ENCODE peak calls at places on chromosomes 3 and 15, in seven cellular contexts. P is psoas muscle; V is left ventricle myocardium inferior; E is testis; U is CD8-positive, alpha-beta T cell; D is osteocyte; C is dorsolateral prefrontal cortex. A is an unnamed sample.

GRCh38 chr3:27900316-27900715 is 178.2 kb upstream of the EOMES start:
- DNase-seq in C (no peak), E (no peak), D (no peak), U (peak; percentile 9), P (no peak), V (no peak), A (no peak)

GRCh38 chr3:184694266-184694665 is 17.6 kb downstream of the MAGEF1 start:
- DNase-seq in U (no peak), D (no peak), E (no peak), P (no peak), C (no peak), V (no peak), A (no peak)

GRCh38 chr15:98257290-98257689 is 296.8 kb downstream of the ARRDC4 start:
- DNase-seq in U (no peak), E (no peak), D (no peak), C (no peak), P (no peak), V (no peak), A (no peak)

GRCh38 chr15:66578286-66578875 is 12.6 kb upstream of the LCTL start:
- DNase-seq in E (no peak), U (no peak), V (no peak), D (no peak), C (no peak), P (peak; percentile 13), A (no peak)

GRCh38 chr3:87006844-87007439 is 16.0 kb upstream of the VGLL3 start:
- DNase-seq in U (no peak), P (no peak), C (no peak), E (no peak), D (no peak), V (no peak), A (no peak)

GRCh38 chr15:89813381-89814111 is 1.1 kb downstream of the ANPEP start:
- DNase-seq in D (no peak), E (no peak), C (no peak), P (peak; percentile 31), U (no peak), V (no peak), A (no peak)

GRCh38 chr3:149969110-149969944 is 1.4 kb downstream of the PFN2 start:
- DNase-seq in C (peak; percentile 39), P (peak; percentile 75), E (peak; percentile 79), V (peak; percentile 25), D (no peak), U (no peak), A (peak; percentile 52)

GRCh38 chr3:151003024-151003771 is 30.7 kb upstream of the CLRN1 start:
- DNase-seq in D (no peak), U (no peak), P (no peak), C (no peak), V (no peak), E (no peak), A (no peak)

GRCh38 chr3:189664311-189664710 is 33.1 kb downstream of the TP63 start:
- DNase-seq in U (no peak), D (no peak), E (no peak), C (no peak), P (no peak), V (no peak), A (no peak)

GRCh38 chr3:117600112-117600511 is 890.5 kb downstream of the TUSC7 start:
- DNase-seq in C (no peak), D (no peak), U (no peak), V (no peak), E (no peak), P (no peak), A (no peak)

GRCh38 chr3:120114981-120115380 is 20.7 kb upstream of the GSK3B start:
- DNase-seq in C (no peak), P (no peak), E (no peak), U (no peak), V (no peak), D (no peak), A (no peak)

GRCh38 chr3:101065962-101066361 is 72.7 kb upstream of the ABI3BP start:
- DNase-seq in V (no peak), P (no peak), C (no peak), U (no peak), E (no peak), D (no peak), A (no peak)

GRCh38 chr3:152156880-152157279 is 111.8 kb upstream of the MBNL1 start:
- DNase-seq in V (no peak), C (no peak), D (no peak), P (no peak), E (no peak), U (no peak), A (no peak)

GRCh38 chr15:66294157-66294931 is 976 bp downstream of the DIS3L start:
- DNase-seq in C (peak; percentile 7), U (peak; percentile 44), D (no peak), E (peak; percentile 35), P (no peak), V (no peak), A (no peak)

GRCh38 chr3:79515072-79515471 is 252.7 kb downstream of the ROBO1 start:
- DNase-seq in D (no peak), E (no peak), U (no peak), V (no peak), C (no peak), P (no peak), A (no peak)

GRCh38 chr3:79521221-79521848 is 246.5 kb downstream of the ROBO1 start:
- DNase-seq in V (no peak), U (no peak), P (no peak), E (no peak), D (no peak), C (no peak), A (peak; percentile 23)

GRCh38 chr3:79516795-79517194 is 251.0 kb downstream of the ROBO1 start:
- DNase-seq in P (no peak), V (no peak), C (no peak), D (no peak), E (no peak), U (no peak), A (no peak)

DNA sequence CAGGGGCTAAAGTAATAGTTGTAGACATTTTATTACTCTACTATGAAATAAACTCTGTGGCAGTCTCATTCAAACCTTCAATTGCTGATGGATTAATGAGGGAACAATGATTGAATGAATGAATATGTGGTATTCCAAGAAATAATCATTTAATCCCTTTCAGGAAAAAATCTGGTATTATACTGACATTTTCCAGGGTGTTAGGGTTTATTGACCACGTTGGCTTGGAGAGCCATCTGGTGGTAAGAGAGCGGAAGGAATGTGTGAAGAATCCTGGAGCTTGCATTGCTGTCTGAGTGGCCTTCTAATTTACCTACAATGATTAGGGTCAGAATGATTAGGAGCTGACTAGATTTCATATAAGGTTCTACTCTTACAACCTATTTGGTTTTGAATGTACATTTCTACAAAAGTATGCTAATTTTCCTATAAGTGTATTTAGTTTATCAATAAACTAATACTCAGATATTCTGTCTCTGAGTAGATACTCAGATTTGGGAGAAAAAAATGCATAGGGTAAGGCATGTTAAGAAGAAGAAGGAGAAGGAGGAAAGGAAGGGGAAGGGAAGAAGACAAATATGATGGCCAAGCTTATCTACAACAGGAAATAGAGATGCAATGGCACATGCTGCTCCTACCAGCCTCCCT is 249.9 kb downstream of the ROBO1 start:
- DNase-seq in C (no peak), E (peak; percentile 36), P (no peak), U (no peak), V (no peak), D (no peak), A (peak; percentile 10)
- TF ChIP-seq CTCF in C (peak; percentile 63), E (peak; percentile 28), P (peak; percentile 13), U (no peak), V (peak; percentile 32), D (peak; percentile 80), A (peak; percentile 71)

DNA sequence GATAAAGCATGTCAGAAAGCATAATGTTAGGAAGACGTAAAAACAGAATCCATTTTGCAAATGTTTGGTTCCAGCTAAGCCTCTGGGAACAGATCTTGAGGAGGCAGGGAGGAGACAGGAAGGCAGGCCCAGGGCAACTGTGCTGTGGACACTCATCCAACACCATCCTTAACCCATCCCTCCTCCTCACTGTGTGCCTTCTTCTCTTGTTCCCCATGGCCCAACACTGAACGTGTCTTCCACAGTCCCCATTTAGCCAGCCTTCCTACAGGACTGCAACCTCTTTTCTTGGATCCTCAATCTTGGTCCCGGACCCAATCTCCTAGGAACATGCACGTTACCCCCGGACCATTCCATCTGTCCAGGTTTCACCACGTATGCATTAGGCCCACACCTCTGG is 15.4 kb downstream of the C2CD4B start:
- DNase-seq in P (no peak), D (no peak), V (no peak), U (no peak), C (no peak), E (no peak), A (no peak)
- TF ChIP-seq CTCF in P (no peak), D (no peak), V (no peak), U (no peak), C (no peak), E (no peak), A (no peak)

GRCh38 chr15:101277038-101277822 is at the start of gene SELENOS:
- DNase-seq in V (peak; percentile 94), E (peak; percentile 94), D (peak; percentile 96), P (peak; percentile 96), C (peak; percentile 82), U (peak; percentile 86), A (peak; percentile 97)

GRCh38 chr15:101277943-101278564 is 769 bp upstream of the SELENOS start:
- DNase-seq in D (no peak), C (no peak), E (no peak), V (no peak), P (no peak), U (no peak), A (no peak)

GRCh38 chr15:101275018-101275417 is 2.3 kb downstream of the SELENOS start:
- DNase-seq in C (no peak), E (no peak), D (no peak), P (no peak), V (no peak), U (no peak), A (no peak)

GRCh38 chr15:101273534-101273933 is 3.8 kb downstream of the SELENOS start:
- DNase-seq in U (no peak), C (no peak), E (no peak), V (no peak), P (no peak), D (no peak), A (no peak)

GRCh38 chr15:101276501-101277037 is 716 bp downstream of the SELENOS start:
- DNase-seq in C (no peak), D (no peak), V (no peak), U (no peak), E (no peak), P (no peak), A (no peak)
- TF ChIP-seq CTCF in C (peak; percentile 32), D (peak; percentile 47), V (peak; percentile 24), U (no peak), E (peak; percentile 21), P (no peak), A (peak; percentile 44)

DNA sequence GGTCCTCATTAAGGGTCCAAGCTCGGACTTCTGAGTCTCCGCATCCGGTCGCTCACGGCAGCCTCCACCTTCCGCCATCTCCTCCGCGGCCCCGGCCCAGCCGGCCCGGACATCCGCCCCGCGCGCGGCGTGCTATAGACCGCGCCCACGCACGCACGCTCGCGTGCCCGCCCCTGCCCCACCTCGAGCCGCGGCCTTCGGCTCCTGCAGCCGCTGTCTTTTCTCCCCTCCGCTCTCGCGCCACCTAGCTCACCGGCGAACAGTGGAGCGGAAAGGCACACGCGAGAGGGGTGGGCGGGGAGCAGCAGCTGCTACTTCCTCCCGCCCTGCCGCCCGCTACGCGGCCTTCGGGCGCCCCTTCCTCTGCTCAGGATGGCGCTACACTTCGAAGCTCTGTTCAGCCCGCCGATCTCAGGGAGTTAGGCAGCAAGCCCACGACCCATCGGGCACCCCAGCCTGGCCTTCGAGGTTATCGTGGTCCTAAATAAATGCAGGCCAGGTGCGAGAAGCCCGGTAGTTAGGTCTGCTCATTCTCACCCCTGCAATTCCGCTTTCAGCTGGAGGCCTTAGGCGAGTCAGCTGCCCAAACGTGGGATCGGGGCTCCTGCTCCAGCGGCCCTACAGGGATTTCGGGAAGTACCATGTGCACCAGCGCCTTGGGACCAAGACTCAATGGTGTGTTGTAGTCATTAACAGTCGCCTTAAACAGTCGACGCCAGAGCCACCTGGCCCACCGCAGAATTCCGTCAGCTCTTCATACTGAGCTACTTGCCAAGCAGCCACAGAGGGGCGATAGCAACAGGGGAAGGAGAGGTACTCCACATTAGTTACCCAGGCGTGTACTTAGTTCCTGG is at the start of gene USP4:
- DNase-seq in V (peak; percentile 93), D (peak; percentile 93), C (peak; percentile 89), U (peak; percentile 88), E (peak; percentile 94), P (peak; percentile 94), A (peak; percentile 83)
- TF ChIP-seq CTCF in V (peak; percentile 55), D (peak; percentile 64), C (peak; percentile 59), U (peak; percentile 36), E (peak; percentile 35), P (peak; percentile 22), A (no peak)